ENCODE peak calls at places on chromosome 6, in seven cellular contexts. One of them, this sample, is unnamed.

GRCh38 chr6:3987072-3987471 is 91.9 kb downstream of the FAM217A start:
- DNase-seq in Karpas-422: no peak
- DNase-seq in astrocyte of the cerebellum: no peak
- DNase-seq in colonic mucosa: peak; percentile 32
- DNase-seq in kidney: no peak
- DNase-seq in stimulated activated naive CD8-positive, alpha-beta T cell treated with anti-CD3 and anti-CD28 coated beads, Interleukin-15, Interleukin-2, amounts not matched to agents 100 U/mL and 50 U/mL, for 24 hours: no peak
- DNase-seq in RKO: no peak
- DNase-seq in this sample: peak; percentile 39

GRCh38 chr6:116783852-116784251 is 18.3 kb upstream of the FAM162B start:
- DNase-seq in stimulated activated naive CD8-positive, alpha-beta T cell treated with anti-CD3 and anti-CD28 coated beads, Interleukin-15, Interleukin-2, amounts not matched to agents 100 U/mL and 50 U/mL, for 24 hours: no peak
- DNase-seq in Karpas-422: no peak
- DNase-seq in RKO: peak; percentile 9
- DNase-seq in astrocyte of the cerebellum: no peak
- DNase-seq in kidney: no peak
- DNase-seq in colonic mucosa: no peak
- DNase-seq in this sample: no peak

GRCh38 chr6:157019733-157020132 is 242.6 kb downstream of the ARID1B start:
- DNase-seq in RKO: peak; percentile 29
- DNase-seq in colonic mucosa: no peak
- DNase-seq in kidney: no peak
- DNase-seq in astrocyte of the cerebellum: no peak
- DNase-seq in Karpas-422: peak; percentile 71
- DNase-seq in stimulated activated naive CD8-positive, alpha-beta T cell treated with anti-CD3 and anti-CD28 coated beads, Interleukin-15, Interleukin-2, amounts not matched to agents 100 U/mL and 50 U/mL, for 24 hours: no peak
- DNase-seq in this sample: no peak

GRCh38 chr6:35048631-35049083 is 92.5 kb downstream of the TCP11 start:
- DNase-seq in stimulated activated naive CD8-positive, alpha-beta T cell treated with anti-CD3 and anti-CD28 coated beads, Interleukin-15, Interleukin-2, amounts not matched to agents 100 U/mL and 50 U/mL, for 24 hours: peak; percentile 19
- DNase-seq in astrocyte of the cerebellum: peak; percentile 59
- DNase-seq in kidney: no peak
- DNase-seq in RKO: no peak
- DNase-seq in colonic mucosa: peak; percentile 52
- DNase-seq in Karpas-422: no peak
- DNase-seq in this sample: peak; percentile 69

GRCh38 chr6:136438445-136438844 is 111.8 kb downstream of the MAP7 start:
- DNase-seq in RKO: no peak
- DNase-seq in colonic mucosa: no peak
- DNase-seq in Karpas-422: no peak
- DNase-seq in kidney: no peak
- DNase-seq in stimulated activated naive CD8-positive, alpha-beta T cell treated with anti-CD3 and anti-CD28 coated beads, Interleukin-15, Interleukin-2, amounts not matched to agents 100 U/mL and 50 U/mL, for 24 hours: no peak
- DNase-seq in astrocyte of the cerebellum: no peak
- DNase-seq in this sample: no peak

GRCh38 chr6:33746651-33747100 is at the start of gene IP6K3:
- DNase-seq in astrocyte of the cerebellum: no peak
- DNase-seq in Karpas-422: no peak
- DNase-seq in stimulated activated naive CD8-positive, alpha-beta T cell treated with anti-CD3 and anti-CD28 coated beads, Interleukin-15, Interleukin-2, amounts not matched to agents 100 U/mL and 50 U/mL, for 24 hours: no peak
- DNase-seq in RKO: no peak
- DNase-seq in kidney: no peak
- DNase-seq in colonic mucosa: no peak
- DNase-seq in this sample: no peak

GRCh38 chr6:33192671-33193602 is 670 bp upstream of the COL11A2 start:
- DNase-seq in kidney: peak; percentile 82
- DNase-seq in stimulated activated naive CD8-positive, alpha-beta T cell treated with anti-CD3 and anti-CD28 coated beads, Interleukin-15, Interleukin-2, amounts not matched to agents 100 U/mL and 50 U/mL, for 24 hours: peak; percentile 35
- DNase-seq in colonic mucosa: no peak
- DNase-seq in Karpas-422: no peak
- DNase-seq in RKO: no peak
- DNase-seq in astrocyte of the cerebellum: no peak
- DNase-seq in this sample: peak; percentile 43

GRCh38 chr6:92361990-92362770 is 1057.2 kb downstream of the EPHA7 start:
- DNase-seq in RKO: no peak
- DNase-seq in kidney: no peak
- DNase-seq in colonic mucosa: no peak
- DNase-seq in stimulated activated naive CD8-positive, alpha-beta T cell treated with anti-CD3 and anti-CD28 coated beads, Interleukin-15, Interleukin-2, amounts not matched to agents 100 U/mL and 50 U/mL, for 24 hours: no peak
- DNase-seq in Karpas-422: no peak
- DNase-seq in astrocyte of the cerebellum: no peak
- DNase-seq in this sample: no peak

GRCh38 chr6:125169058-125169457 is 15.5 kb downstream of the TPD52L1 start:
- DNase-seq in Karpas-422: no peak
- DNase-seq in kidney: no peak
- DNase-seq in RKO: no peak
- DNase-seq in stimulated activated naive CD8-positive, alpha-beta T cell treated with anti-CD3 and anti-CD28 coated beads, Interleukin-15, Interleukin-2, amounts not matched to agents 100 U/mL and 50 U/mL, for 24 hours: no peak
- DNase-seq in astrocyte of the cerebellum: no peak
- DNase-seq in colonic mucosa: no peak
- DNase-seq in this sample: no peak

GRCh38 chr6:144929262-144929661 is 644.1 kb downstream of the UTRN start:
- DNase-seq in kidney: no peak
- DNase-seq in RKO: no peak
- DNase-seq in colonic mucosa: no peak
- DNase-seq in stimulated activated naive CD8-positive, alpha-beta T cell treated with anti-CD3 and anti-CD28 coated beads, Interleukin-15, Interleukin-2, amounts not matched to agents 100 U/mL and 50 U/mL, for 24 hours: no peak
- DNase-seq in Karpas-422: no peak
- DNase-seq in astrocyte of the cerebellum: no peak
- DNase-seq in this sample: no peak

GRCh38 chr6:111812080-111813038 is 60.9 kb downstream of the FYN start:
- DNase-seq in kidney: no peak
- DNase-seq in colonic mucosa: no peak
- DNase-seq in astrocyte of the cerebellum: no peak
- DNase-seq in RKO: peak; percentile 4
- DNase-seq in stimulated activated naive CD8-positive, alpha-beta T cell treated with anti-CD3 and anti-CD28 coated beads, Interleukin-15, Interleukin-2, amounts not matched to agents 100 U/mL and 50 U/mL, for 24 hours: no peak
- DNase-seq in Karpas-422: no peak
- DNase-seq in this sample: no peak

GRCh38 chr6:121951077-121951476 is 448.4 kb upstream of the HSF2 start:
- DNase-seq in astrocyte of the cerebellum: no peak
- DNase-seq in Karpas-422: no peak
- DNase-seq in colonic mucosa: no peak
- DNase-seq in kidney: no peak
- DNase-seq in RKO: no peak
- DNase-seq in stimulated activated naive CD8-positive, alpha-beta T cell treated with anti-CD3 and anti-CD28 coated beads, Interleukin-15, Interleukin-2, amounts not matched to agents 100 U/mL and 50 U/mL, for 24 hours: no peak
- DNase-seq in this sample: no peak

GRCh38 chr6:3457710-3458605 is 1.1 kb upstream of the SLC22A23 start:
- DNase-seq in Karpas-422: no peak
- DNase-seq in RKO: no peak
- DNase-seq in colonic mucosa: peak; percentile 79
- DNase-seq in stimulated activated naive CD8-positive, alpha-beta T cell treated with anti-CD3 and anti-CD28 coated beads, Interleukin-15, Interleukin-2, amounts not matched to agents 100 U/mL and 50 U/mL, for 24 hours: no peak
- DNase-seq in kidney: no peak
- DNase-seq in astrocyte of the cerebellum: no peak
- DNase-seq in this sample: peak; percentile 77

GRCh38 chr6:81875776-81876293 is 123.4 kb upstream of the TENT5A start:
- DNase-seq in kidney: no peak
- DNase-seq in colonic mucosa: no peak
- DNase-seq in RKO: no peak
- DNase-seq in Karpas-422: no peak
- DNase-seq in stimulated activated naive CD8-positive, alpha-beta T cell treated with anti-CD3 and anti-CD28 coated beads, Interleukin-15, Interleukin-2, amounts not matched to agents 100 U/mL and 50 U/mL, for 24 hours: no peak
- DNase-seq in astrocyte of the cerebellum: peak; percentile 44
- DNase-seq in this sample: no peak

GRCh38 chr6:161694995-161695394 is 421.1 kb upstream of the AGPAT4 start:
- DNase-seq in stimulated activated naive CD8-positive, alpha-beta T cell treated with anti-CD3 and anti-CD28 coated beads, Interleukin-15, Interleukin-2, amounts not matched to agents 100 U/mL and 50 U/mL, for 24 hours: no peak
- DNase-seq in kidney: no peak
- DNase-seq in Karpas-422: peak; percentile 79
- DNase-seq in colonic mucosa: no peak
- DNase-seq in astrocyte of the cerebellum: no peak
- DNase-seq in RKO: no peak
- DNase-seq in this sample: no peak

GRCh38 chr6:43812850-43813584 is 43.0 kb downstream of the VEGFA start:
- DNase-seq in Karpas-422: peak; percentile 61
- DNase-seq in astrocyte of the cerebellum: no peak
- DNase-seq in kidney: no peak
- DNase-seq in stimulated activated naive CD8-positive, alpha-beta T cell treated with anti-CD3 and anti-CD28 coated beads, Interleukin-15, Interleukin-2, amounts not matched to agents 100 U/mL and 50 U/mL, for 24 hours: peak; percentile 17
- DNase-seq in RKO: no peak
- DNase-seq in colonic mucosa: peak; percentile 88
- DNase-seq in this sample: peak; percentile 92

GRCh38 chr6:143400258-143401059 is 50.0 kb downstream of the ADAT2 start:
- DNase-seq in colonic mucosa: peak; percentile 52
- DNase-seq in astrocyte of the cerebellum: no peak
- DNase-seq in Karpas-422: no peak
- DNase-seq in kidney: no peak
- DNase-seq in RKO: no peak
- DNase-seq in stimulated activated naive CD8-positive, alpha-beta T cell treated with anti-CD3 and anti-CD28 coated beads, Interleukin-15, Interleukin-2, amounts not matched to agents 100 U/mL and 50 U/mL, for 24 hours: no peak
- DNase-seq in this sample: peak; percentile 48

This sample was measured in left colon.